ENCODE peak calls at places on chromosome 3, in ten cellular contexts. One of them, this sample, is unnamed.

GRCh38 chr3:174442317-174442682 is 416.8 kb upstream of the NAALADL2 start:
- DNase-seq in tibial artery: no peak
- DNase-seq in B cell: no peak
- DNase-seq in endothelial cell of umbilical vein: no peak
- DNase-seq in foreskin keratinocyte: no peak
- DNase-seq in endothelial cell: no peak
- DNase-seq in Calu3: no peak
- DNase-seq in cardiac fibroblast: no peak
- DNase-seq in MCF 10A: no peak
- DNase-seq in neural crest cell: no peak
- DNase-seq in this sample: no peak

GRCh38 chr3:176848431-176849214 is 348.7 kb downstream of the TBL1XR1 start:
- DNase-seq in tibial artery: no peak
- DNase-seq in B cell: no peak
- DNase-seq in endothelial cell of umbilical vein: no peak
- DNase-seq in foreskin keratinocyte: peak
- DNase-seq in endothelial cell: no peak
- DNase-seq in Calu3: no peak
- DNase-seq in cardiac fibroblast: peak
- DNase-seq in MCF 10A: peak
- DNase-seq in neural crest cell: no peak
- DNase-seq in this sample: no peak

GRCh38 chr3:29977360-29977759 is 629.0 kb upstream of the TGFBR2 start:
- DNase-seq in tibial artery: no peak
- DNase-seq in B cell: no peak
- DNase-seq in endothelial cell of umbilical vein: no peak
- DNase-seq in foreskin keratinocyte: no peak
- DNase-seq in endothelial cell: no peak
- DNase-seq in Calu3: no peak
- DNase-seq in cardiac fibroblast: peak
- DNase-seq in MCF 10A: no peak
- DNase-seq in neural crest cell: no peak
- DNase-seq in this sample: no peak

GRCh38 chr3:10240799-10241198 is 7.5 kb upstream of the TATDN2 start:
- DNase-seq in tibial artery: no peak
- DNase-seq in B cell: no peak
- DNase-seq in endothelial cell of umbilical vein: no peak
- DNase-seq in foreskin keratinocyte: no peak
- DNase-seq in endothelial cell: no peak
- DNase-seq in Calu3: no peak
- DNase-seq in cardiac fibroblast: no peak
- DNase-seq in MCF 10A: no peak
- DNase-seq in neural crest cell: no peak
- DNase-seq in this sample: no peak

GRCh38 chr3:162295323-162295983 is 798.8 kb downstream of the OTOL1 start:
- DNase-seq in tibial artery: no peak
- DNase-seq in B cell: no peak
- DNase-seq in endothelial cell of umbilical vein: no peak
- DNase-seq in foreskin keratinocyte: peak
- DNase-seq in endothelial cell: no peak
- DNase-seq in Calu3: peak
- DNase-seq in cardiac fibroblast: peak
- DNase-seq in MCF 10A: peak
- DNase-seq in neural crest cell: no peak
- DNase-seq in this sample: no peak

GRCh38 chr3:13092621-13093339 is 19.6 kb upstream of the IQSEC1 start:
- DNase-seq in tibial artery: no peak
- DNase-seq in B cell: no peak
- DNase-seq in endothelial cell of umbilical vein: no peak
- DNase-seq in foreskin keratinocyte: no peak
- DNase-seq in endothelial cell: no peak
- DNase-seq in Calu3: no peak
- DNase-seq in cardiac fibroblast: no peak
- DNase-seq in MCF 10A: no peak
- DNase-seq in neural crest cell: no peak
- DNase-seq in this sample: no peak

GRCh38 chr3:101913173-101913572 is 63.9 kb downstream of the NFKBIZ start:
- DNase-seq in tibial artery: no peak
- DNase-seq in B cell: no peak
- DNase-seq in endothelial cell of umbilical vein: peak
- DNase-seq in foreskin keratinocyte: no peak
- DNase-seq in endothelial cell: no peak
- DNase-seq in Calu3: no peak
- DNase-seq in cardiac fibroblast: peak
- DNase-seq in MCF 10A: peak
- DNase-seq in neural crest cell: no peak
- DNase-seq in this sample: no peak

GRCh38 chr3:22671848-22672247 is 531.3 kb upstream of the UBE2E2 start:
- DNase-seq in tibial artery: no peak
- DNase-seq in B cell: no peak
- DNase-seq in endothelial cell of umbilical vein: no peak
- DNase-seq in foreskin keratinocyte: no peak
- DNase-seq in endothelial cell: no peak
- DNase-seq in Calu3: no peak
- DNase-seq in cardiac fibroblast: no peak
- DNase-seq in MCF 10A: no peak
- DNase-seq in neural crest cell: no peak
- DNase-seq in this sample: no peak

GRCh38 chr3:122235147-122235546 is 51.7 kb downstream of the CASR start:
- DNase-seq in tibial artery: no peak
- DNase-seq in B cell: no peak
- DNase-seq in endothelial cell of umbilical vein: no peak
- DNase-seq in foreskin keratinocyte: no peak
- DNase-seq in endothelial cell: no peak
- DNase-seq in Calu3: no peak
- DNase-seq in cardiac fibroblast: no peak
- DNase-seq in MCF 10A: no peak
- DNase-seq in neural crest cell: no peak
- DNase-seq in this sample: no peak

GRCh38 chr3:12136371-12136770 is 22.3 kb downstream of the TIMP4 start:
- DNase-seq in tibial artery: no peak
- DNase-seq in B cell: no peak
- DNase-seq in endothelial cell of umbilical vein: no peak
- DNase-seq in foreskin keratinocyte: no peak
- DNase-seq in endothelial cell: no peak
- DNase-seq in Calu3: no peak
- DNase-seq in cardiac fibroblast: no peak
- DNase-seq in MCF 10A: no peak
- DNase-seq in neural crest cell: no peak
- DNase-seq in this sample: no peak

GRCh38 chr3:9970020-9970652 is 16.5 kb downstream of the EMC3 start:
- DNase-seq in tibial artery: no peak
- DNase-seq in B cell: no peak
- DNase-seq in endothelial cell of umbilical vein: peak
- DNase-seq in foreskin keratinocyte: peak
- DNase-seq in endothelial cell: no peak
- DNase-seq in Calu3: no peak
- DNase-seq in cardiac fibroblast: peak
- DNase-seq in MCF 10A: peak
- DNase-seq in neural crest cell: no peak
- DNase-seq in this sample: peak

GRCh38 chr3:42394579-42395288 is 15.7 kb downstream of the LYZL4 start:
- DNase-seq in tibial artery: no peak
- DNase-seq in B cell: no peak
- DNase-seq in endothelial cell of umbilical vein: no peak
- DNase-seq in foreskin keratinocyte: no peak
- DNase-seq in endothelial cell: no peak
- DNase-seq in Calu3: peak
- DNase-seq in cardiac fibroblast: no peak
- DNase-seq in MCF 10A: no peak
- DNase-seq in neural crest cell: no peak
- DNase-seq in this sample: no peak

GRCh38 chr3:123373535-123373987 is 75.3 kb downstream of the ADCY5 start:
- DNase-seq in tibial artery: peak
- DNase-seq in B cell: no peak
- DNase-seq in endothelial cell of umbilical vein: no peak
- DNase-seq in foreskin keratinocyte: no peak
- DNase-seq in endothelial cell: no peak
- DNase-seq in Calu3: no peak
- DNase-seq in cardiac fibroblast: no peak
- DNase-seq in MCF 10A: no peak
- DNase-seq in neural crest cell: no peak
- DNase-seq in this sample: no peak

GRCh38 chr3:1262246-1262645 is 169.4 kb downstream of the CNTN6 start:
- DNase-seq in tibial artery: no peak
- DNase-seq in B cell: no peak
- DNase-seq in endothelial cell of umbilical vein: no peak
- DNase-seq in foreskin keratinocyte: no peak
- DNase-seq in endothelial cell: no peak
- DNase-seq in Calu3: no peak
- DNase-seq in cardiac fibroblast: no peak
- DNase-seq in MCF 10A: no peak
- DNase-seq in neural crest cell: no peak
- DNase-seq in this sample: no peak

DNA sequence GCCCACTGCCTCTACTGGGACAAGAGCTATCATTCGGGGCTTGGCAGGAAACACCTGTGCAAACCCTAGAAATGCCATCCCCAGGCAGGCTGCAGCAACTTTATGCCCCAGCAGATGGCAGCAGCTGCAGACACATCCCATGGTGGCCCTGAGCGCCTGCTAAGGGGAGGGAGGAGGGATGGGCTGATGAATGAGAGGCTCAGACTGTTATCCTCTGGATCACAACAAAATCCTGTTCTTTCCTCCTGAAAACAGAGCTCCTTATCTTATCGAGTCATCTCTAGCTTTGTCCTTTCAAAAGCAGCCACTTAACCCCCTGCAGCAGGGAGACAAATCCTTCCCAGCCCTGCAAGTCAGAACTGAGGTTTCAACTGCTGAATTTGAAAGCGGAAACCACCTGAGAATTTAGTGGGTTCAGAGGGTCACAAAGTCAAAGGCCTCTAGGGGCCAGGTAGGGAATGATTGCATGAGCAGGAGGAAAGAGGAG is 90.6 kb upstream of the PROK2 start:
- DNase-seq in tibial artery: peak
- DNase-seq in B cell: peak
- DNase-seq in endothelial cell of umbilical vein: peak
- DNase-seq in foreskin keratinocyte: peak
- DNase-seq in endothelial cell: peak
- DNase-seq in Calu3: peak
- DNase-seq in cardiac fibroblast: peak
- DNase-seq in MCF 10A: peak
- DNase-seq in neural crest cell: peak
- DNase-seq in this sample: peak
- TF ChIP-seq CTCF in tibial artery: peak
- TF ChIP-seq CTCF in B cell: peak
- TF ChIP-seq CTCF in endothelial cell of umbilical vein: peak
- TF ChIP-seq CTCF in foreskin keratinocyte: peak
- TF ChIP-seq CTCF in endothelial cell: peak
- TF ChIP-seq CTCF in Calu3: peak
- TF ChIP-seq CTCF in cardiac fibroblast: peak
- TF ChIP-seq CTCF in MCF 10A: peak
- TF ChIP-seq CTCF in neural crest cell: peak
- TF ChIP-seq CTCF in this sample: peak

DNA sequence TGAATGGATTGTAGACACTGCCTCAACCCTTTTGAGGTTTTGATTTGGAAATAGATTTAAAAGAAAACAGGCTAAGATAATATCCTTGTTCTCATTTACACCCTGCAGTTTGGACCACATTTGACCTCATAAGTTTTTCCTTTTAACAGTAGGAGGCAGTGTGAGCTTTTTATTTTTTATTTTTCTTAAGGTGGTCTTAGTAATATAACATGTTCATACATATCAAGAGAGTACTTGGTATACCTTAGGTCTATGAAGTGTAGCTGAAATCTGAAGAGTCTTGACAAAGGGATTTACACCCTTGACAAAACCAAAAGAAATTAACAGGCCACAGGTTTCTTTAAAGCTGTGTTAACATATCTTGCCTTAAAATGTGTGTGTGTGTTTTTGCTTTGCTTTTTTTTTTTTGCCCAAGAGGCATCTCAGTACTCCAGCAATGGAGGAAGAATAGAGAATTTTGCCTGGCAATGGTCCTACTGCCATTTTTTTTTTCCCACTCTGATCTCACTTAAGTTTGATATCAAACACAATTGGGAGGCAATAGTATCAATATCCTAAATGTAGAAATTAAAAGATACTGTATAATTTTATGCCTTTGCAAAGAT is 3.3 kb downstream of the RAP2B start:
- DNase-seq in tibial artery: no peak
- DNase-seq in B cell: no peak
- DNase-seq in endothelial cell of umbilical vein: peak
- DNase-seq in foreskin keratinocyte: no peak
- DNase-seq in endothelial cell: no peak
- DNase-seq in Calu3: no peak
- DNase-seq in cardiac fibroblast: peak
- DNase-seq in MCF 10A: no peak
- DNase-seq in neural crest cell: no peak
- DNase-seq in this sample: no peak
- TF ChIP-seq CTCF in tibial artery: no peak
- TF ChIP-seq CTCF in B cell: peak
- TF ChIP-seq CTCF in endothelial cell of umbilical vein: peak
- TF ChIP-seq CTCF in foreskin keratinocyte: peak
- TF ChIP-seq CTCF in endothelial cell: peak
- TF ChIP-seq CTCF in Calu3: no peak
- TF ChIP-seq CTCF in cardiac fibroblast: peak
- TF ChIP-seq CTCF in MCF 10A: peak
- TF ChIP-seq CTCF in neural crest cell: peak
- TF ChIP-seq CTCF in this sample: peak

DNA sequence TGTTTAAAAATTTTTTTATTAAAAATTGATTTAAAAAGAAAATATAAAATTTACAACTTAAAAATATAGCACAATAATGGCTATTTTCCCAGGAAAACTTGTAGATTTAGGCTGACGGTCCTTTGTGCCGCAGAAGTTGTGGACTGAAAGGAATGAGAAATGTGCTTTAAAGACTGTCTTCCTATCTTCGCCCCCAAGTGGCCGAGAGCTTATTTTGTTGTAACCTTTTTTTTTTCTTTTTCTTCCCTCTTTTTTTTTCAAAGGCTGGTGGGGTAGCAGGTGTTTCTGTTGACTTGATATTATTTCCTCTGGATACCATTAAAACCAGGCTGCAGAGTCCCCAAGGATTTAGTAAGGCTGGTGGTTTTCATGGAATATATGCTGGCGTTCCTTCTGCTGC is 15.5 kb downstream of the SLC25A26 start:
- DNase-seq in tibial artery: no peak
- DNase-seq in B cell: no peak
- DNase-seq in endothelial cell of umbilical vein: no peak
- DNase-seq in foreskin keratinocyte: no peak
- DNase-seq in endothelial cell: no peak
- DNase-seq in Calu3: no peak
- DNase-seq in cardiac fibroblast: peak
- DNase-seq in MCF 10A: peak
- DNase-seq in neural crest cell: no peak
- DNase-seq in this sample: no peak
- TF ChIP-seq CTCF in tibial artery: no peak
- TF ChIP-seq CTCF in B cell: no peak
- TF ChIP-seq CTCF in endothelial cell of umbilical vein: no peak
- TF ChIP-seq CTCF in foreskin keratinocyte: peak
- TF ChIP-seq CTCF in endothelial cell: peak
- TF ChIP-seq CTCF in Calu3: no peak
- TF ChIP-seq CTCF in cardiac fibroblast: peak
- TF ChIP-seq CTCF in MCF 10A: no peak
- TF ChIP-seq CTCF in neural crest cell: peak
- TF ChIP-seq CTCF in this sample: no peak

DNA sequence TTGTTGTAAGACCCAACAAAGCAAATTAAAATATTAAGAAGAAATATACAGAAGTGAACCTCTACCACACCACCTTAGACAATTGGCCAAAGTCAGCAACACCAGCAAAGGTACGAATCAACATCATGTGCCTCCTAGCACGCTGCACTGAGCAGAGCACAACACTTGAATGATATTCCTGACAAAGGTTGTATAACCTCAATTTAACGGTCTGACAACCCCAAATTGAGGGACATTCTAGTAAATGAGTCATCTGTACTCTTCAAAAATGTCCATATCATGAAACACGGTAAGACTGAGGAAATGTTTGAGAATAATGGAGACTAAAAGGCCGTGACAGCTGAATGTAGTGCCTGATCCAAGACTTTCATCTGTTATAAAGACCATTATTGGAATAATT is 41.3 kb upstream of the TNFSF10 start:
- DNase-seq in tibial artery: no peak
- DNase-seq in B cell: no peak
- DNase-seq in endothelial cell of umbilical vein: no peak
- DNase-seq in foreskin keratinocyte: no peak
- DNase-seq in endothelial cell: no peak
- DNase-seq in Calu3: no peak
- DNase-seq in cardiac fibroblast: no peak
- DNase-seq in MCF 10A: no peak
- DNase-seq in neural crest cell: no peak
- DNase-seq in this sample: no peak
- TF ChIP-seq CTCF in tibial artery: no peak
- TF ChIP-seq CTCF in B cell: no peak
- TF ChIP-seq CTCF in endothelial cell of umbilical vein: no peak
- TF ChIP-seq CTCF in foreskin keratinocyte: no peak
- TF ChIP-seq CTCF in endothelial cell: no peak
- TF ChIP-seq CTCF in Calu3: no peak
- TF ChIP-seq CTCF in cardiac fibroblast: no peak
- TF ChIP-seq CTCF in MCF 10A: no peak
- TF ChIP-seq CTCF in neural crest cell: no peak
- TF ChIP-seq CTCF in this sample: no peak

This sample was measured in prostate gland.